ENCODE peak calls at places on chromosome 1, in six cellular contexts. B is stomach; N is AG10803; P is CD8-positive, alpha-beta T cell; C is bronchial epithelial cell; E is A549. Q is an unnamed sample.

GRCh38 chr1:15016526-15016925 is 137.0 kb upstream of the TMEM51 start:
- DNase-seq in B (no peak), N (no peak), P (no peak), C (no peak), E (no peak), Q (no peak)

GRCh38 chr1:214665606-214666110 is 62.7 kb downstream of the CENPF start:
- DNase-seq in B (no peak), N (no peak), P (no peak), C (peak), E (no peak), Q (no peak)

GRCh38 chr1:235758931-235759330 is 107.8 kb downstream of the LYST start:
- DNase-seq in B (no peak), N (no peak), P (no peak), C (peak), E (no peak), Q (no peak)

GRCh38 chr1:119132179-119132578 is 8.3 kb downstream of the WARS2 start:
- DNase-seq in B (no peak), N (no peak), P (no peak), C (peak), E (no peak), Q (no peak)

GRCh38 chr1:200714504-200715187 is 24.0 kb upstream of the CAMSAP2 start:
- DNase-seq in B (no peak), N (no peak), P (no peak), C (peak), E (no peak), Q (no peak)

GRCh38 chr1:213507472-213508223 is 456.6 kb downstream of the RPS6KC1 start:
- DNase-seq in B (no peak), N (no peak), P (no peak), C (no peak), E (no peak), Q (no peak)

GRCh38 chr1:153099646-153100045 is 5.3 kb upstream of the SPRR2E start:
- DNase-seq in B (no peak), N (no peak), P (no peak), C (peak), E (no peak), Q (no peak)

GRCh38 chr1:6171546-6172124 is 8.5 kb downstream of the CHD5 start:
- DNase-seq in B (no peak), N (peak), P (no peak), C (no peak), E (peak), Q (no peak)

GRCh38 chr1:116769050-116769449 is 14.8 kb downstream of the CD2 start:
- DNase-seq in B (no peak), N (no peak), P (no peak), C (no peak), E (no peak), Q (no peak)

GRCh38 chr1:199821029-199821779 is 206.3 kb upstream of the NR5A2 start:
- DNase-seq in B (no peak), N (no peak), P (no peak), C (peak), E (no peak), Q (peak)

GRCh38 chr1:43292151-43292550 is 6.8 kb upstream of the C1orf210 start:
- DNase-seq in B (no peak), N (no peak), P (no peak), C (no peak), E (no peak), Q (no peak)

GRCh38 chr1:41954533-41954944 is 35.8 kb upstream of the HIVEP3 start:
- DNase-seq in B (no peak), N (peak), P (no peak), C (peak), E (no peak), Q (no peak)

GRCh38 chr1:176206961-176207902 is at the start of gene COP1:
- DNase-seq in B (peak), N (peak), P (peak), C (peak), E (peak), Q (peak)
- TF ChIP-seq CTCF in B (peak), N (no peak), P (no peak), C (no peak), E (no peak), Q (no peak)

DNA sequence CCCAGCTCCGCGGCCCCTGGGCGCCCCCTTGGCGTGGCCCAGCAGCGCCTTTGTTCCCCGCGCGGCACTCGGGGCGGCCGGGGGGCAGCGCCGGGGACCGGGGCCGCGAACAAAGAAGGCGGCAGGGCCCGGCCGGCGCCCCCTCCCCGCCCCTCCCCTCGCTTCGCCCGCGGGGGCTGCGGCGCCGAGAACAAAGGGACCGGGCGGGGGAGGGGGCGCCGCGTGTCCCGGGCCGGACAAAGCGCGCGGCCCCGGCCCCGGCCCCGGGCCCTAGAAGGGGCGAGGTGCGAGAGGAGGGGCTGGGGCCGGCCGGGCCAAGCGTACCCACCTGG is 448 bp downstream of the MARCKSL1 start:
- DNase-seq in B (no peak), N (no peak), P (no peak), C (no peak), E (no peak), Q (no peak)
- H3K4me3 ChIP-seq in B (peak), N (peak), P (peak), C (peak), E (peak), Q (peak)

GRCh38 chr1:32466761-32467160 is 1.9 kb downstream of the ZBTB8B start:
- DNase-seq in B (no peak), N (no peak), P (no peak), C (no peak), E (no peak), Q (no peak)

GRCh38 chr1:32468791-32469190 is 3.9 kb downstream of the ZBTB8B start:
- DNase-seq in B (no peak), N (no peak), P (no peak), C (no peak), E (no peak), Q (no peak)

GRCh38 chr1:32464191-32464715 is 619 bp upstream of the ZBTB8B start:
- DNase-seq in B (no peak), N (no peak), P (no peak), C (peak), E (no peak), Q (no peak)

GRCh38 chr1:32465541-32466002 is 700 bp downstream of the ZBTB8B start:
- DNase-seq in B (no peak), N (no peak), P (no peak), C (no peak), E (no peak), Q (no peak)

GRCh38 chr1:32464716-32465540 is at the start of gene ZBTB8B:
- DNase-seq in B (peak), N (peak), P (peak), C (peak), E (peak), Q (peak)
- TF ChIP-seq CTCF in B (no peak), N (no peak), P (no peak), C (no peak), E (no peak), Q (no peak)

GRCh38 chr1:46133946-46134345 is 1.5 kb upstream of the PIK3R3 start:
- DNase-seq in B (no peak), N (no peak), P (no peak), C (no peak), E (no peak), Q (no peak)

GRCh38 chr1:46136711-46137110 is 4.3 kb upstream of the PIK3R3 start:
- DNase-seq in B (no peak), N (no peak), P (no peak), C (no peak), E (no peak), Q (no peak)

GRCh38 chr1:46133181-46133658 is 791 bp upstream of the PIK3R3 start:
- DNase-seq in B (no peak), N (no peak), P (no peak), C (no peak), E (peak), Q (no peak)

GRCh38 chr1:46134660-46135331 is 2.4 kb upstream of the PIK3R3 start:
- DNase-seq in B (no peak), N (peak), P (no peak), C (peak), E (no peak), Q (peak)

DNA sequence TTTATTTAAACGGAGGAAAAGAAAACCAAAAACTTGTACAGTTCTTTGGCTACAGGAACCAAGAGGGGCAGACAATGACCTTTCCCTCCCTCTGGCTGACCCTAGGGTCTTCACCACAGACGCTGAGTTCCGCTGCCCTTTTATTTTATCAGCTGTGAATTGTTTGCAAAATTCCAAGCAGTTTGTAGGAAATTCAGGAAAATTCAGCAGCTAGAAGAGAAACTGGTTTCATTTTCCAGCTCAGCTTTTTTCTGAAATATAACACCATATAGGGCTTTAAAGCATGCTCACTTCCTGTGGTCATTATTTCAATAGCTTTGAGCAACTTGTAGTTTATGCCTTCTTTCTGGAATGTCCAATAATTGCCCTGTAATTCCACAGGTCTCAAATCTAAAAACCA is 5.5 kb upstream of the PIK3R3 start:
- DNase-seq in B (no peak), N (peak), P (no peak), C (no peak), E (no peak), Q (no peak)
- H3K4me3 ChIP-seq in B (no peak), N (peak), P (no peak), C (no peak), E (no peak), Q (no peak)

GRCh38 chr1:109639841-109640184 is 16.1 kb upstream of the GSTM4 start:
- DNase-seq in B (no peak), N (no peak), P (no peak), C (no peak), E (no peak), Q (no peak)

GRCh38 chr1:109642610-109643009 is 13.3 kb upstream of the GSTM4 start:
- DNase-seq in B (no peak), N (peak), P (no peak), C (no peak), E (no peak), Q (no peak)

GRCh38 chr1:109641341-109641740 is 14.6 kb upstream of the GSTM4 start:
- DNase-seq in B (no peak), N (no peak), P (no peak), C (no peak), E (no peak), Q (no peak)

GRCh38 chr1:109639063-109639840 is 16.6 kb upstream of the GSTM4 start:
- DNase-seq in B (no peak), N (no peak), P (no peak), C (no peak), E (no peak), Q (no peak)

DNA sequence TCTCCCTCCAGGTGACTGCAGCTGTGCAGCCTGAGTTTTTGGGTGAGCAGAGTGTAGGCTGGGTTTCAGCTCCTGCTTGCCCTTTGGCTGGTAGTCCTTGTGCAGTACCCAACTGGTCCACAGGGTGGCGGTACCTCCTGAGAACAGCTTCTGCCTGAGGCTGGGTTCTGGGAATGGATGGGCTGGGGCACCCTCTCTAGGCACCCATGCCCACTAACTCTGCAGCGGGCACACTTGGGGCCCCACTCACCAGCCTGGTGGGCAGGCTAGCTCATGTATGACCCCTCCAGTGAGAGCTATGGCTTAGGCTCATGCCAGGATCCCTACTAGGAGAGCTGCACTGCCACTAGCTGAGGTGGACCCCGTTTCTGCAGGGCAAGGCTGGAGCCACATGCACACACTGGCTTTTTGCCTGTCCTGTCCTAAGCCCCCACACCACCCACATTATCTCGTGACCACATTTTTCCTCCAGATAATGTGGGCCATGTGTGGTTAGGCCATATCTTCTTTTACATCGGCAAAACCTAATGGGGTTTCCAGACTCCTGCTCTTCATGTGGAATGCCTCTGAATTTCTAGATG is 15.5 kb upstream of the GSTM4 start:
- DNase-seq in B (peak), N (peak), P (peak), C (peak), E (no peak), Q (no peak)
- TF ChIP-seq CTCF in B (peak), N (peak), P (peak), C (peak), E (peak), Q (peak)

GRCh38 chr1:203271962-203272632 is 33.2 kb upstream of the BTG2 start:
- DNase-seq in B (no peak), N (no peak), P (no peak), C (no peak), E (no peak), Q (no peak)
- H3K4me3 ChIP-seq in B (no peak), N (no peak), P (no peak), C (no peak), E (no peak), Q (no peak)